ENCODE peak calls at places on chromosomes 13 and 19, in five cellular contexts. One of them, this sample, is unnamed.
A peak's percentile ranks its signal among the peaks of the same experiment; 100 is the strongest.

GRCh38 chr19:42422576-42423461 is 4.4 kb downstream of the LIPE start:
- DNase-seq in stomach: no peak
- DNase-seq in mammary epithelial cell: peak; percentile 34
- DNase-seq in sigmoid colon: peak; percentile 60
- DNase-seq in transverse colon: peak; percentile 47
- DNase-seq in this sample: peak; percentile 82

GRCh38 chr13:23751195-23751594 is 138.0 kb downstream of the MIPEP start:
- DNase-seq in stomach: no peak
- DNase-seq in mammary epithelial cell: peak; percentile 21
- DNase-seq in sigmoid colon: no peak
- DNase-seq in transverse colon: no peak
- DNase-seq in this sample: no peak

GRCh38 chr13:29131881-29132668 is 311.9 kb downstream of the MTUS2 start:
- DNase-seq in stomach: no peak
- DNase-seq in mammary epithelial cell: no peak
- DNase-seq in sigmoid colon: no peak
- DNase-seq in transverse colon: no peak
- DNase-seq in this sample: no peak

GRCh38 chr19:4260605-4261191 is 13.8 kb downstream of the YJU2 start:
- DNase-seq in stomach: no peak
- DNase-seq in mammary epithelial cell: no peak
- DNase-seq in sigmoid colon: no peak
- DNase-seq in transverse colon: no peak
- DNase-seq in this sample: no peak

GRCh38 chr13:47005761-47006414 is 109.0 kb upstream of the HTR2A start:
- DNase-seq in stomach: no peak
- DNase-seq in mammary epithelial cell: no peak
- DNase-seq in sigmoid colon: no peak
- DNase-seq in transverse colon: no peak
- DNase-seq in this sample: no peak

GRCh38 chr19:55486971-55487883 is 1.0 kb upstream of the SSC5D start:
- DNase-seq in stomach: no peak
- DNase-seq in mammary epithelial cell: peak; percentile 67
- DNase-seq in sigmoid colon: peak; percentile 93
- DNase-seq in transverse colon: peak; percentile 60
- DNase-seq in this sample: no peak

GRCh38 chr13:35818577-35819165 is 312.5 kb downstream of the DCLK1 start:
- DNase-seq in stomach: no peak
- DNase-seq in mammary epithelial cell: peak; percentile 13
- DNase-seq in sigmoid colon: no peak
- DNase-seq in transverse colon: no peak
- DNase-seq in this sample: no peak

GRCh38 chr13:79779761-79780160 is 298.8 kb downstream of the NDFIP2 start:
- DNase-seq in stomach: no peak
- DNase-seq in mammary epithelial cell: peak; percentile 82
- DNase-seq in sigmoid colon: peak; percentile 69
- DNase-seq in transverse colon: peak; percentile 33
- DNase-seq in this sample: no peak

GRCh38 chr19:4575267-4575793 is 15.8 kb upstream of the SEMA6B start:
- DNase-seq in stomach: no peak
- DNase-seq in mammary epithelial cell: peak; percentile 69
- DNase-seq in sigmoid colon: peak; percentile 78
- DNase-seq in transverse colon: no peak
- DNase-seq in this sample: no peak

GRCh38 chr19:11598103-11598483 is 810 bp downstream of the ZNF627 start:
- DNase-seq in stomach: no peak
- DNase-seq in mammary epithelial cell: no peak
- DNase-seq in sigmoid colon: peak; percentile 62
- DNase-seq in transverse colon: no peak
- DNase-seq in this sample: no peak

GRCh38 chr13:28548872-28549271 is 53.9 kb upstream of the FLT1 start:
- DNase-seq in stomach: no peak
- DNase-seq in mammary epithelial cell: no peak
- DNase-seq in sigmoid colon: no peak
- DNase-seq in transverse colon: no peak
- DNase-seq in this sample: no peak

GRCh38 chr13:106523566-106523965 is 11.9 kb downstream of the EFNB2 start:
- DNase-seq in stomach: no peak
- DNase-seq in mammary epithelial cell: peak; percentile 51
- DNase-seq in sigmoid colon: no peak
- DNase-seq in transverse colon: no peak
- DNase-seq in this sample: no peak

GRCh38 chr13:110306960-110307696 is at the start of the genes COL4A1 and COL4A2:
- DNase-seq in stomach: no peak
- DNase-seq in mammary epithelial cell: peak; percentile 75
- DNase-seq in sigmoid colon: peak; percentile 95
- DNase-seq in transverse colon: peak; percentile 61
- DNase-seq in this sample: no peak

GRCh38 chr13:95251641-95252040 is 49.6 kb downstream of the ABCC4 start:
- DNase-seq in stomach: no peak
- DNase-seq in mammary epithelial cell: no peak
- DNase-seq in sigmoid colon: no peak
- DNase-seq in transverse colon: no peak
- DNase-seq in this sample: no peak

GRCh38 chr19:7415163-7415856 is 66.6 kb downstream of the ARHGEF18 start:
- DNase-seq in stomach: peak; percentile 62
- DNase-seq in mammary epithelial cell: no peak
- DNase-seq in sigmoid colon: no peak
- DNase-seq in transverse colon: no peak
- DNase-seq in this sample: no peak

GRCh38 chr19:40279120-40279551 is 6.0 kb downstream of the AKT2 start:
- DNase-seq in stomach: no peak
- DNase-seq in mammary epithelial cell: no peak
- DNase-seq in sigmoid colon: peak; percentile 87
- DNase-seq in transverse colon: peak; percentile 26
- DNase-seq in this sample: peak; percentile 77

GRCh38 chr19:45468159-45468651 is 409 bp downstream of the FOSB start:
- DNase-seq in stomach: peak; percentile 35
- DNase-seq in mammary epithelial cell: no peak
- DNase-seq in sigmoid colon: peak; percentile 81
- DNase-seq in transverse colon: peak; percentile 48
- DNase-seq in this sample: peak; percentile 88

GRCh38 chr13:95168191-95168590 is 133.1 kb downstream of the ABCC4 start:
- DNase-seq in stomach: no peak
- DNase-seq in mammary epithelial cell: no peak
- DNase-seq in sigmoid colon: no peak
- DNase-seq in transverse colon: no peak
- DNase-seq in this sample: no peak

GRCh38 chr13:51221674-51222509 is at the start of gene FAM124A:
- DNase-seq in stomach: peak; percentile 57
- DNase-seq in mammary epithelial cell: no peak
- DNase-seq in sigmoid colon: peak; percentile 75
- DNase-seq in transverse colon: peak; percentile 53
- DNase-seq in this sample: peak; percentile 82

GRCh38 chr13:28623782-28624706 is 34.9 kb upstream of the POMP start:
- DNase-seq in stomach: no peak
- DNase-seq in mammary epithelial cell: peak; percentile 5
- DNase-seq in sigmoid colon: no peak
- DNase-seq in transverse colon: no peak
- DNase-seq in this sample: no peak

GRCh38 chr13:46113596-46113995 is 8.8 kb upstream of the CPB2 start:
- DNase-seq in stomach: no peak
- DNase-seq in mammary epithelial cell: peak; percentile 17
- DNase-seq in sigmoid colon: no peak
- DNase-seq in transverse colon: no peak
- DNase-seq in this sample: no peak

GRCh38 chr13:46487748-46488147 is 65.2 kb upstream of the LRCH1 start:
- DNase-seq in stomach: no peak
- DNase-seq in mammary epithelial cell: no peak
- DNase-seq in sigmoid colon: no peak
- DNase-seq in transverse colon: no peak
- DNase-seq in this sample: no peak

GRCh38 chr13:98823442-98823841 is 71.0 kb upstream of the SLC15A1 start:
- DNase-seq in stomach: no peak
- DNase-seq in mammary epithelial cell: no peak
- DNase-seq in sigmoid colon: no peak
- DNase-seq in transverse colon: no peak
- DNase-seq in this sample: no peak

GRCh38 chr13:98390086-98390697 is 186.7 kb downstream of the STK24 start:
- DNase-seq in stomach: no peak
- DNase-seq in mammary epithelial cell: no peak
- DNase-seq in sigmoid colon: no peak
- DNase-seq in transverse colon: no peak
- DNase-seq in this sample: no peak

GRCh38 chr19:4606921-4607678 is 32.2 kb upstream of the TNFAIP8L1 start:
- DNase-seq in stomach: no peak
- DNase-seq in mammary epithelial cell: no peak
- DNase-seq in sigmoid colon: no peak
- DNase-seq in transverse colon: no peak
- DNase-seq in this sample: peak; percentile 73

GRCh38 chr13:41516760-41517159 is 59.4 kb downstream of the RGCC start:
- DNase-seq in stomach: no peak
- DNase-seq in mammary epithelial cell: no peak
- DNase-seq in sigmoid colon: no peak
- DNase-seq in transverse colon: no peak
- DNase-seq in this sample: no peak

GRCh38 chr13:61797397-61797796 is 381.7 kb upstream of the PCDH20 start:
- DNase-seq in stomach: no peak
- DNase-seq in mammary epithelial cell: no peak
- DNase-seq in sigmoid colon: no peak
- DNase-seq in transverse colon: no peak
- DNase-seq in this sample: no peak

GRCh38 chr19:13132471-13133166 is 14.6 kb downstream of the NACC1 start:
- DNase-seq in stomach: no peak
- DNase-seq in mammary epithelial cell: peak; percentile 79
- DNase-seq in sigmoid colon: no peak
- DNase-seq in transverse colon: no peak
- DNase-seq in this sample: no peak

GRCh38 chr19:13137290-13137794 is 12.8 kb downstream of the STX10 start:
- DNase-seq in stomach: no peak
- DNase-seq in mammary epithelial cell: no peak
- DNase-seq in sigmoid colon: no peak
- DNase-seq in transverse colon: no peak
- DNase-seq in this sample: no peak

GRCh38 chr19:13133241-13133870 is 15.3 kb downstream of the NACC1 start:
- DNase-seq in stomach: no peak
- DNase-seq in mammary epithelial cell: no peak
- DNase-seq in sigmoid colon: no peak
- DNase-seq in transverse colon: no peak
- DNase-seq in this sample: no peak

GRCh38 chr19:13134626-13135025 is 15.5 kb downstream of the STX10 start:
- DNase-seq in stomach: no peak
- DNase-seq in mammary epithelial cell: no peak
- DNase-seq in sigmoid colon: no peak
- DNase-seq in transverse colon: no peak
- DNase-seq in this sample: no peak

GRCh38 chr19:13135068-13136062 is 14.8 kb downstream of the STX10 start:
- DNase-seq in stomach: no peak
- DNase-seq in mammary epithelial cell: no peak
- DNase-seq in sigmoid colon: no peak
- DNase-seq in transverse colon: no peak
- DNase-seq in this sample: no peak
- H3K27ac ChIP-seq in stomach: no peak overlapping the region
- H3K27ac ChIP-seq in mammary epithelial cell: no peak overlapping the region
- H3K27ac ChIP-seq in sigmoid colon: peak overlapping the region; percentile 4
- H3K27ac ChIP-seq in transverse colon: no peak overlapping the region
- H3K27ac ChIP-seq in this sample: no peak overlapping the region

GRCh38 chr19:58326501-58326913 is 287 bp upstream of the ZSCAN22 start:
- DNase-seq in stomach: no peak
- DNase-seq in mammary epithelial cell: no peak
- DNase-seq in sigmoid colon: no peak
- DNase-seq in transverse colon: no peak
- DNase-seq in this sample: no peak

GRCh38 chr19:58330458-58330857 is 3.7 kb downstream of the ZSCAN22 start:
- DNase-seq in stomach: peak; percentile 31
- DNase-seq in mammary epithelial cell: peak; percentile 83
- DNase-seq in sigmoid colon: no peak
- DNase-seq in transverse colon: no peak
- DNase-seq in this sample: no peak

GRCh38 chr19:58326914-58327726 is at the start of gene ZSCAN22:
- DNase-seq in stomach: peak; percentile 97
- DNase-seq in mammary epithelial cell: peak; percentile 97
- DNase-seq in sigmoid colon: peak; percentile 98
- DNase-seq in transverse colon: peak; percentile 97
- DNase-seq in this sample: peak; percentile 98

GRCh38 chr19:58328999-58329398 is 2.2 kb downstream of the ZSCAN22 start:
- DNase-seq in stomach: no peak
- DNase-seq in mammary epithelial cell: no peak
- DNase-seq in sigmoid colon: no peak
- DNase-seq in transverse colon: no peak
- DNase-seq in this sample: no peak

GRCh38 chr19:58325623-58326022 is 1.2 kb upstream of the ZSCAN22 start:
- DNase-seq in stomach: no peak
- DNase-seq in mammary epithelial cell: peak; percentile 66
- DNase-seq in sigmoid colon: no peak
- DNase-seq in transverse colon: no peak
- DNase-seq in this sample: no peak
- H3K4me3 ChIP-seq in stomach: peak overlapping the region; percentile 57
- H3K4me3 ChIP-seq in mammary epithelial cell: peak overlapping the region; percentile 56
- H3K4me3 ChIP-seq in sigmoid colon: no peak overlapping the region
- H3K4me3 ChIP-seq in transverse colon: peak overlapping the region; percentile 73
- H3K4me3 ChIP-seq in this sample: peak overlapping the region; percentile 80

GRCh38 chr19:48989701-48990291 is 3.3 kb downstream of the GYS1 start:
- DNase-seq in stomach: no peak
- DNase-seq in mammary epithelial cell: no peak
- DNase-seq in sigmoid colon: no peak
- DNase-seq in transverse colon: no peak
- DNase-seq in this sample: no peak

GRCh38 chr19:48988860-48989259 is 4.2 kb downstream of the GYS1 start:
- DNase-seq in stomach: no peak
- DNase-seq in mammary epithelial cell: no peak
- DNase-seq in sigmoid colon: no peak
- DNase-seq in transverse colon: no peak
- DNase-seq in this sample: no peak

GRCh38 chr19:48991823-48992570 is 1.1 kb downstream of the GYS1 start:
- DNase-seq in stomach: peak; percentile 65
- DNase-seq in mammary epithelial cell: peak; percentile 79
- DNase-seq in sigmoid colon: peak; percentile 88
- DNase-seq in transverse colon: peak; percentile 70
- DNase-seq in this sample: peak; percentile 81

GRCh38 chr19:48991011-48991609 is 2.0 kb downstream of the GYS1 start:
- DNase-seq in stomach: no peak
- DNase-seq in mammary epithelial cell: no peak
- DNase-seq in sigmoid colon: peak; percentile 67
- DNase-seq in transverse colon: no peak
- DNase-seq in this sample: no peak

GRCh38 chr19:48990400-48990799 is 2.7 kb downstream of the GYS1 start:
- DNase-seq in stomach: no peak
- DNase-seq in mammary epithelial cell: no peak
- DNase-seq in sigmoid colon: no peak
- DNase-seq in transverse colon: no peak
- DNase-seq in this sample: no peak
- H3K36me3 ChIP-seq in stomach: peaks cover 54% of the 10 kb centered on the region
- H3K36me3 ChIP-seq in mammary epithelial cell: peaks cover 5% of the 10 kb centered on the region
- H3K36me3 ChIP-seq in sigmoid colon: no peaks in the 10 kb centered on the region
- H3K36me3 ChIP-seq in transverse colon: peaks cover 12% of the 10 kb centered on the region
- H3K36me3 ChIP-seq in this sample: peaks cover 8% of the 10 kb centered on the region

DNA sequence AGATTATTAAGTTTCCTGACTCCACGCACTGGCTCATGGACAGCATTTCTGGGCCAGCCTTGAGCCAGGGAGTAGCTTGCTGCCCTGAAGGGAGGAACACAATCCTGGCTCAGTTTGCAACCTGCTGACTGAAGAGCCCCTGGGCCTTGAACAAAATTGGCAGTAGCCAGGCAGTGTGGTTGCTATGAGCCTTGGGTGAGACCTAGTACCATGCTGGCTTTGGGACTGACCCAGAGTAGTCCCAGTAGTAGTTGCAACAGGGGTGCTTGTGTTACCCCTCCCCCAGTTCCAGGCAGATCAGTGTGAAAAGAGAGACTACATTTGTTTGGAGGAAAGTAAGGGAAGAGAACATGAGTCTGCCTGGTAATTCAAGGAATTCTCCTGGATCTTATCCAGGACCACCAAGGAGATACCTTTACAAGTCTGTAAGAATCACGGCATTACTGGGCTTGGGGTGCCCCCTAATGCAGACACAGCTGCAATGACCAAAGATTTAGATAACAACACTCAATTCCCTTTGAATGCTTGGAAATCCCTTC is 22.0 kb downstream of the ITGBL1 start:
- DNase-seq in stomach: no peak
- DNase-seq in mammary epithelial cell: no peak
- DNase-seq in sigmoid colon: no peak
- DNase-seq in transverse colon: no peak
- DNase-seq in this sample: no peak
- H3K27ac ChIP-seq in stomach: no peak overlapping the region
- H3K27ac ChIP-seq in mammary epithelial cell: no peak overlapping the region
- H3K27ac ChIP-seq in sigmoid colon: no peak overlapping the region
- H3K27ac ChIP-seq in transverse colon: no peak overlapping the region
- H3K27ac ChIP-seq in this sample: no peak overlapping the region

This sample was measured in spleen.